ENCODE peak calls at places on chromosome 14, in five cellular contexts. A is cardiac fibroblast, B is heart right ventricle, F is A549, X is Peyer's patch. G is an unnamed sample.

GRCh38 chr14:41505491-41505890 is 101.2 kb upstream of the LRFN5 start:
- DNase-seq in F (no peak), X (no peak), A (no peak), B (no peak), G (no peak)

GRCh38 chr14:38197001-38197760 is 10.5 kb upstream of the SSTR1 start:
- DNase-seq in X (no peak), A (peak), B (no peak), F (no peak), G (no peak)

GRCh38 chr14:56170028-56170427 is 51.8 kb downstream of the PELI2 start:
- DNase-seq in X (no peak), B (no peak), A (peak), F (no peak), G (no peak)

GRCh38 chr14:89828473-89829200 is 125.9 kb downstream of the EFCAB11 start:
- DNase-seq in B (no peak), A (no peak), F (no peak), X (no peak), G (no peak)

GRCh38 chr14:49892301-49892635 is 614 bp upstream of the ARF6 start:
- DNase-seq in X (no peak), B (no peak), F (peak), A (peak), G (peak)

GRCh38 chr14:63992858-63993257 is 140.1 kb downstream of the SYNE2 start:
- DNase-seq in A (no peak), X (no peak), F (no peak), B (no peak), G (no peak)

GRCh38 chr14:90644882-90645281 is 171.3 kb downstream of the TTC7B start:
- DNase-seq in A (peak), X (no peak), F (no peak), B (peak), G (peak)

GRCh38 chr14:105844810-105845724 is 318.7 kb downstream of the TMEM121 start:
- DNase-seq in F (no peak), X (no peak), B (no peak), A (no peak), G (no peak)

GRCh38 chr14:58712357-58712756 is 74.6 kb downstream of the DACT1 start:
- DNase-seq in B (no peak), X (no peak), A (no peak), F (no peak), G (no peak)

GRCh38 chr14:100079606-100080005 is 14.4 kb downstream of the EVL start:
- DNase-seq in B (no peak), A (no peak), F (no peak), X (no peak), G (no peak)
- H3K4me3 ChIP-seq in B (no peak), A (no peak), F (no peak), X (no peak), G (no peak)

DNA sequence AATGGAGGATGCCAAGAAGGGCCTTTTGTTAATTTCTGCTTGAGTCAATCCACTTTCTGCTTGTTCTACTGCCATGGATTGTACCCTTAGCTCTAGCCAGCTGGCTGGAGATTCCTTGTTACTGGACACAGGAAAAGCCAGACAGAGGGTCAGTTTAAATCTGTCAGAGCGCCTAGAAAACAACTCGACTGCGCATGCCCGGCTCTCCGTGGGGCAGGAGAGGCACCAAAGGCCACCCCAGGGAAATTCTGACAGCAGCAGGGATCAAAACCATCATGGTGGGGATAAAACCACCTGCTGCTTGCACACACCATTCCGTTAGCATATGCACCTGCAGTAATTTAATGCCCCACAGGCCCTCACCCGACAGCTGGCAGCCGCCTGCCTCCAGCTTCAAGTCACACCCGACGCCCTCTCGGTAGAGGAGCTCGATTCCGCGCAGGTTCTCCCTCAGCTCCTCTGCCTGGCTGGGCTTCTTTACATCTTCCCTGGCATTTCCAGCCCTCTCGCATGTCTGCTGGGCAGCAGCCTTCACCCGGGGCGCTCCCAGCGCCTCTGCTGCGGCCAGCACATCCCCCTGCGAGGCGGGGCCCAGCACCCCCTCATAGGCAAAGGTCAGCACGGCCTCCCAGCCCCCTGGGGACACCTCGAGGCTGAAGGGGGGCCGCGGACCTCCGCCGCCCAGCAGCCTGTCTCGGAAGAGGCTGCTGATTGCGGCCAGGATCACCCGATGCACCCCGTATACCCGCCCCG is 1.1 kb downstream of the KLHL33 start:
- DNase-seq in F (no peak), B (peak), X (peak), A (peak), G (no peak)
- H3K4me3 ChIP-seq in F (no peak), B (peak), X (no peak), A (peak), G (no peak)

DNA sequence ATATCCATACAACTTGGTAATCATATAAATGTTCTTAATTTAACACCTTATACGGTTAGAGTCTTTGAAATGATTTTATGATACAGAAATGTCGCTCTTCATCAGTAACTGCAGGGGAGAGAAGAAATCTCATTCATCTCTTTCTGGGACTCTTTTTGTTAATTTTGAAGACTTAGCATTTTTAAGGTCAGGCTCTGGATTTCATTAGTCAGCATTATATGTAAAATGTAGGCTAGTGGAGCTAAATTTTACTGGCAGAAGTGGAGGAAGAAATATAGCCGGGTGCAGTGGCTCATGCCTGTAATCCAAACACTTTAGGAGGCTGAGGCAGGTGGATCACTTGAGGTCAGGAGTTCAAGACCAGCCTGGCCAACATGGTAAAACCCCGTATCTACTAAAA is 4.7 kb upstream of the PTGR2 start:
- DNase-seq in B (no peak), F (no peak), X (no peak), A (no peak), G (no peak)
- H3K4me3 ChIP-seq in B (no peak), F (no peak), X (no peak), A (no peak), G (no peak)

GRCh38 chr14:74491952-74492351 is 1.2 kb downstream of the NPC2 start:
- DNase-seq in F (peak), B (no peak), X (no peak), A (peak), G (no peak)

GRCh38 chr14:74492413-74493342 is at the start of gene NPC2:
- DNase-seq in X (no peak), B (no peak), F (no peak), A (peak), G (no peak)

GRCh38 chr14:74493343-74494261 is at the start of gene ISCA2:
- DNase-seq in F (peak), A (peak), X (peak), B (peak), G (peak)

GRCh38 chr14:74486164-74486563 is 6.9 kb downstream of the NPC2 start:
- DNase-seq in X (no peak), A (no peak), B (no peak), F (no peak), G (no peak)

DNA sequence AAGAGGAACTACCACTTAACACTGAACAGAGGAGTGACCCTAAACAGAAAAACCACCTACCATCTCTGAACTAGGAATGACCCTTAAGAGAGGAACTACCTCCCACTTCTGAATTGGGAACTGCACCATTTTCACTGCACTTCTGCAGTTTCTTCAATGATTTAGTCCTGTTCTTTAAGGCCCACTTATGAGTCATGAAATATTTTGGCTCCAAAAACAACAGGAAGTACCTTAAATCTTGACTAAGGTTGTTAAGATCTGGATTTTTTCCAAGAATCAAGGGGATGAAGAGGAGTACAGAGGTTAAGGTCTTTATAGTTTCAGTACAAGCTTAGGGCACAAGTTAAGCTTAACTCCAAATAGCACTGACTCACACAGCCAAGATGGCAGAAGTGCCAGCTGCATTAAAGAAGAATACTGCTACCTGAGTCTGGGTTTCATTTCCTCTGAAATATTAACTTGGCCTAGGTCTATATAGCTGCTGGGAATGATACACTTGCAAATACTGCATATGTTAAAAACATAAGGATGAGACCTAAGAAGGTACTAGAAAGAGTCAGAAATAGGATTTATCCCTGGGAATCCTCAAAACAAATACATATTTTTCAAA is 4.2 kb downstream of the NPC2 start:
- DNase-seq in B (no peak), F (no peak), X (no peak), A (peak), G (no peak)
- H3K4me3 ChIP-seq in B (no peak), F (no peak), X (no peak), A (no peak), G (no peak)

GRCh38 chr14:52069617-52070431 is 965 bp upstream of the NID2 start:
- DNase-seq in B (no peak), F (no peak), X (no peak), A (peak), G (no peak)
- H3K4me3 ChIP-seq in B (peak), F (peak), X (peak), A (peak), G (peak)

GRCh38 chr14:32435411-32435810 is 106.3 kb downstream of the AKAP6 start:
- DNase-seq in X (no peak), B (no peak), F (no peak), A (no peak), G (no peak)

GRCh38 chr14:32432813-32433538 is 103.9 kb downstream of the AKAP6 start:
- DNase-seq in B (no peak), A (no peak), X (no peak), F (no peak), G (no peak)

GRCh38 chr14:32434180-32434579 is 105.1 kb downstream of the AKAP6 start:
- DNase-seq in B (no peak), A (no peak), F (no peak), X (no peak), G (no peak)

GRCh38 chr14:32436993-32437392 is 107.9 kb downstream of the AKAP6 start:
- DNase-seq in F (no peak), X (no peak), A (no peak), B (no peak), G (no peak)

DNA sequence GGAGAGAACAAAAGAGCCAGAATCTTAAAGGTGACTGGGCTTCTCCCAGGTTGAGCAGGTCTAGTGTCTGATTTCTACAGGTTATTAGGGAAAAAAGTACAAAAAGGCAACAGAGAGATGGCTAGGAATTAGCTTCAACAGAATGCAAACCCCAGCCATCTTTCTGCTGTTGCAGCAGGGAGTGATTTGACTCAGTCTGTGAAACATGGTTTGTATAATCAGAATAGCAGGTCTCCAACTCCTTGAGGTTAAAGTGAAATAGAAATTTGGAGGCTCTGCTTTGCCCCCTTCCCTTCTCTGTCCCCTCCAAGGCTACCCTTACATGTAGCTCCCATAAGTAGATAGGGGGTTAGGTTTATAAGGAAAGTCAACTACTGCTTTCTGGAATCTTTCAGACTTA is 105.8 kb downstream of the AKAP6 start:
- DNase-seq in X (no peak), A (no peak), B (no peak), F (no peak), G (no peak)
- H3K4me3 ChIP-seq in X (no peak), A (no peak), B (no peak), F (no peak), G (no peak)

GRCh38 chr14:100104523-100105300 is 39.5 kb downstream of the EVL start:
- DNase-seq in F (no peak), A (no peak), B (no peak), X (no peak), G (peak)

GRCh38 chr14:100105357-100106169 is 40.3 kb downstream of the EVL start:
- DNase-seq in B (no peak), A (no peak), F (no peak), X (no peak), G (no peak)

GRCh38 chr14:100102156-100102785 is 37.0 kb downstream of the EVL start:
- DNase-seq in B (no peak), X (no peak), A (no peak), F (no peak), G (no peak)

GRCh38 chr14:100103261-100104005 is 38.2 kb downstream of the EVL start:
- DNase-seq in X (no peak), A (peak), B (no peak), F (no peak), G (no peak)

GRCh38 chr14:100104006-100104352 is 38.8 kb downstream of the EVL start:
- DNase-seq in F (no peak), B (no peak), X (no peak), A (no peak), G (no peak)
- H3K4me3 ChIP-seq in F (no peak), B (no peak), X (no peak), A (no peak), G (no peak)

DNA sequence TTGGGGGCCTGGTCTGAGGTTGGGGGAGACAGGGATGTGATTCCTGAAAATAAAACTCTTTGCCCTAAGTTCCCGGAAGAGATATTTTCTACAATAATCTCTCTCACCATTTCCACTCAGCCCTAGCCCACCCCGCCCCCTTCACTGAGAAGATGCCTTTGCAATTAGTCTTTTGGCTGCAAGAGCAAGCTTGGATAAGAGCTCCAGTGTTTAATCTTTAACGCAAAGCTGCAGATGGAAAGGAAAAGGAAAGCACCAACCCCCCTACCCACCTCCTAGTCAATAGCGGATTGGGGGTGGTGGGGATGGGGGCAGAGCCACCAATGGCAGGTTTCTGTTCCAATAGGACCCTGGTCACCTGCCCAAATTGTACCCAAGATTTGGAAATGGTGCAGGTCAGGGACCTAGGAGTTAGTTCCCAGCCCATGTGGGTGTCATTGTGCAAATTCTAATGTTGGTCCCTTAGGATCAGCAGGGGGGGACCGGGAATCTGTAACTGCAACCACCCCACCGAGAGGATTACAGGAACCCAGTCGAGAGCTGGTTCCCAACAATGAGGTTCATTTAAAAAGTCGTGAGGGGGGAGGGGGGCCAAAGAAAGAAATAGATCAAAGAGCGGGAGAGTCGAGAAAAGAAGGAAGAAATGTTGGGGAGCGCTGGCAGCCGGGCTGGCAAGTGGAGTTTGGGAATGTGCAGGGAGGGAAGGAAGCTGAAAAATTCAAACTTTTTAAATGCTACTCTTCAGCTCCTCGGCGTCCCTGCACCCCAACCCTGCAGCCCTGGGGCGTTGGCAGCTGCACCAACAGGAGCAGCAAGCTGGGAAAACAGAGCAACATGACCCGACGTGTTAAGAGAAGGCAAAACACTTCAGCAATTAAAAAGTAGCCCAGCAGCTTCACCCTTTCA is 1.5 kb downstream of the ZFP36L1 start:
- DNase-seq in X (no peak), F (no peak), B (no peak), A (peak), G (no peak)
- H3K4me3 ChIP-seq in X (peak), F (peak), B (peak), A (peak), G (peak)

GRCh38 chr14:103522028-103522581 is 525 bp downstream of the CKB start:
- DNase-seq in X (no peak), B (peak), A (no peak), F (no peak), G (no peak)

GRCh38 chr14:103520269-103520656 is 2.4 kb downstream of the CKB start:
- DNase-seq in B (peak), F (no peak), X (no peak), A (no peak), G (no peak)

GRCh38 chr14:103522649-103523582 is at the start of gene CKB:
- DNase-seq in A (peak), B (peak), X (no peak), F (peak), G (no peak)

GRCh38 chr14:103520657-103521437 is 1.8 kb downstream of the CKB start:
- DNase-seq in A (peak), B (peak), X (peak), F (peak), G (no peak)

DNA sequence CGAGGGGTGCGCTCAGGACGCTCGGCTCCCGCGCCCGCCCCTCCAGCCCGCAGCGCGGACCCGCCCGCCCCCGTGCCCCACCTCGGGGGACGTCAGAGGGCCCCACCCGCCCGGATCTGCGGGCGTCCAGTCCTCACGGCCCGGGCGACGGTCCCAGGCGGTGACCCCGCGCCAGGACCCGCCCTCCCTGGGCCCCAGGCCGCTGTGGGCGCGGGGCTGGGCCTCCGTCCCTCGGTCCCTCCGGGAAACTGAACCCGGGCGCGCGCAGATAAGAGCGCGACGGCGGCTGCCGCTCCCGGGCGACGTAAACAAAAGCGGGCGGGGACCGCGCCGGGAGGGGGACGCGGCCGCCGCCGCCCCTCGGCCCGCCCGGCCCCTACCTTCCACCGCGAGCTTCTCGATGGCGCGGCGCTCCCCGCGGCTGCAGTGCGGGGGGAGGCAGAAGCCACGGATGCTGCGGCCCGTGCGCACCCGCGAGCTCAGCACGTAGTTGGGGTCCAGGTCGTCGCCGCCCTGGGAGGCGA is 1.1 kb downstream of the CKB start:
- DNase-seq in B (peak), X (no peak), A (no peak), F (no peak), G (no peak)
- H3K4me3 ChIP-seq in B (peak), X (peak), A (peak), F (peak), G (peak)

G was measured in BJ.